ENCODE peak calls at places on chromosomes 6 and 20, in eight cellular contexts. M is ovary, S is esophagus muscularis mucosa, U is suprapubic skin, N is sigmoid colon, A is SK-N-SH, X is H1, L is transverse colon. Z is an unnamed sample.

GRCh38 chr6:40819182-40819834 is 219.7 kb downstream of the UNC5CL start:
- DNase-seq in N (no peak), M (no peak), S (no peak), U (no peak), X (no peak), A (no peak), L (no peak), Z (no peak)

GRCh38 chr6:37125779-37126553 is 44.0 kb upstream of the PIM1 start:
- DNase-seq in A (no peak), L (no peak), N (no peak), X (peak), U (no peak), S (no peak), M (no peak), Z (peak)

GRCh38 chr6:3009930-3010329 is 10.2 kb downstream of the NQO2 start:
- DNase-seq in M (no peak), A (no peak), S (no peak), U (no peak), N (no peak), X (no peak), L (no peak), Z (no peak)

GRCh38 chr20:43895235-43895634 is 19.4 kb upstream of the TOX2 start:
- DNase-seq in L (no peak), S (no peak), N (no peak), U (no peak), X (no peak), A (no peak), M (no peak), Z (no peak)

GRCh38 chr6:97305676-97306075 is 22.7 kb upstream of the MMS22L start:
- DNase-seq in X (no peak), L (no peak), M (no peak), N (no peak), A (peak), U (no peak), S (no peak), Z (no peak)

GRCh38 chr20:48773837-48774418 is 53.9 kb downstream of the PREX1 start:
- DNase-seq in N (no peak), X (no peak), U (no peak), M (no peak), A (no peak), L (peak), S (no peak), Z (no peak)

GRCh38 chr6:130070747-130071146 is 52.4 kb downstream of the L3MBTL3 start:
- DNase-seq in X (no peak), U (no peak), S (no peak), L (no peak), M (no peak), A (peak), N (no peak), Z (no peak)

GRCh38 chr6:11912420-11912819 is 99.7 kb upstream of the HIVEP1 start:
- DNase-seq in S (no peak), N (no peak), L (no peak), U (no peak), X (no peak), A (no peak), M (no peak), Z (no peak)

GRCh38 chr20:62205618-62206387 is 14.3 kb downstream of the HRH3 start:
- DNase-seq in A (no peak), L (no peak), N (no peak), S (no peak), X (no peak), M (no peak), U (no peak), Z (no peak)

GRCh38 chr20:59177266-59178250 is 13.9 kb downstream of the ZNF831 start:
- DNase-seq in M (no peak), U (no peak), N (no peak), A (no peak), X (no peak), S (no peak), L (no peak), Z (no peak)
- TF ChIP-seq EP300 in M (no peak), U (no peak), N (no peak), A (no peak), X (no peak), S (no peak), L (no peak), Z (no peak)

GRCh38 chr20:4371623-4372246 is 350.0 kb upstream of the PRND start:
- DNase-seq in U (no peak), M (no peak), X (no peak), A (no peak), S (no peak), N (no peak), L (no peak), Z (no peak)

GRCh38 chr20:4370856-4371255 is 350.9 kb upstream of the PRND start:
- DNase-seq in N (no peak), L (no peak), U (no peak), X (no peak), M (no peak), A (no peak), S (no peak), Z (no peak)

GRCh38 chr20:4369119-4369797 is 352.5 kb upstream of the PRND start:
- DNase-seq in L (no peak), X (no peak), S (no peak), U (no peak), M (no peak), N (no peak), A (no peak), Z (no peak)

GRCh38 chr20:4366076-4366475 is 350.7 kb upstream of the RNF24 start:
- DNase-seq in L (no peak), N (no peak), A (no peak), U (no peak), M (no peak), X (no peak), S (no peak), Z (no peak)

DNA sequence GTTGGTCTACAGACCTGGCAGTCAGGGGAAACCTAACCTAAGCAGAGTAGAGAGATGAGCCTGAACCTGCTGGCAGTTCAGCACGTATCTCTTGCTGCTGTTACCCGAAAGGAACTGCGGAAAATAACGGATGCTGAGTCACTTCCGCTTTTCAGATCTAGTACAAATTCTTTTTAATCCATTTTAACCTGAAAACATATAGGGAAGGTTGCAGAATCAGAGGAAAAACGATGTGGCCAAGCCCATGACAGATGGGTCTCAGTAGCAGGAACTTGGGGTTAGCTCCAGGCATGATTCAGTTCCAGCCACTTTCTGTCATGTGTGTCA is 351.9 kb upstream of the PRND start:
- DNase-seq in U (no peak), S (no peak), N (no peak), A (no peak), X (no peak), L (no peak), M (no peak), Z (no peak)
- TF ChIP-seq EP300 in U (no peak), S (no peak), N (no peak), A (no peak), X (no peak), L (no peak), M (no peak), Z (no peak)

GRCh38 chr6:54301770-54302169 is 6.5 kb upstream of the TINAG start:
- DNase-seq in U (no peak), L (no peak), S (no peak), M (no peak), A (no peak), N (no peak), X (no peak), Z (no peak)

GRCh38 chr6:54310377-54311152 is 2.3 kb downstream of the TINAG start:
- DNase-seq in M (no peak), S (no peak), X (no peak), N (no peak), L (no peak), U (no peak), A (no peak), Z (no peak)

GRCh38 chr6:54308240-54308639 is at the start of gene TINAG:
- DNase-seq in S (no peak), N (no peak), U (no peak), X (no peak), L (no peak), M (no peak), A (no peak), Z (no peak)

GRCh38 chr6:54308677-54309315 is 555 bp downstream of the TINAG start:
- DNase-seq in S (no peak), U (no peak), X (no peak), L (no peak), N (no peak), M (no peak), A (no peak), Z (no peak)

DNA sequence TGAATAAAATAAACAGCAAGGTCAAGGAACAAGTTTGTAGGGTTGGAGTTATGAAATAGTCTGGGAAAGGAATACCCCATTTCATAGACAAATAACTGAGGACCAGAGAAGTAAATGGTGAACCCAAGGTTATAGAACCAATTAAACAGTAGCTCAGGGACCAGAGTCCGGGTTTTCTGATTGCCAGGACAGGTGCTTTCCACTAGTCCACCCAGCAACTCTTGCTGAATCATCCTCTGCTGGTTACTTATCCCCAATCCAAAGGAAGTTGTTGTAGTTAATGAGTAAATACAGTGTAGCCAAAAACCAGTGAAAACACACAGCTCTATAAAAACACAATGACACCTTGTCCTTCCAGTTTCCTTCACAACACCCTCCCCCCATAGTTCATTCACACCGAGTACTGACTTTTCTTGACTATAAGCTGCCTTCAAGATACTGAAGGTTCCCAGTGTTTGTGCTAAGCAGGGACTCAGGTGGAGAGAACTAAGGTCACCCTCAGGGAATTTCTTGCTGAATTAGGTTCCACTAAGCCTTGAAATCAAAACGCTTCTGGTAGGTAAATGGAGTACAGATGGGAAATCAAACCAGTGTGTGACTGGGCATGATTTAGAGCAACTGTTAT is 717 bp upstream of the TINAG start:
- DNase-seq in L (peak), N (no peak), A (no peak), U (no peak), M (no peak), S (no peak), X (no peak), Z (peak)
- TF ChIP-seq EP300 in L (no peak), N (no peak), A (no peak), U (no peak), M (no peak), S (no peak), X (no peak), Z (no peak)

GRCh38 chr20:38043512-38044300 is 10.2 kb downstream of the RPRD1B start:
- DNase-seq in M (no peak), S (no peak), N (no peak), L (no peak), X (no peak), U (no peak), A (no peak), Z (peak)
- TF ChIP-seq EP300 in M (no peak), S (no peak), N (no peak), L (no peak), X (no peak), U (no peak), A (no peak), Z (no peak)

GRCh38 chr6:5541751-5542432 is 280.6 kb downstream of the FARS2 start:
- DNase-seq in N (no peak), A (no peak), L (no peak), X (peak), M (no peak), S (no peak), U (no peak), Z (peak)
- TF ChIP-seq EP300 in N (no peak), A (no peak), L (no peak), X (no peak), M (no peak), S (no peak), U (no peak), Z (no peak)

GRCh38 chr6:14997507-14997906 is 248.4 kb upstream of the JARID2 start:
- DNase-seq in L (no peak), U (no peak), S (no peak), A (no peak), M (no peak), N (peak), X (no peak), Z (no peak)

GRCh38 chr6:15001511-15001910 is 244.4 kb upstream of the JARID2 start:
- DNase-seq in M (no peak), S (no peak), A (no peak), N (no peak), X (no peak), U (no peak), L (no peak), Z (no peak)

GRCh38 chr6:14996892-14997291 is 249.0 kb upstream of the JARID2 start:
- DNase-seq in M (no peak), U (no peak), N (peak), S (no peak), L (no peak), X (no peak), A (no peak), Z (no peak)

GRCh38 chr6:14995966-14996602 is 249.8 kb upstream of the JARID2 start:
- DNase-seq in S (no peak), X (no peak), N (peak), A (no peak), U (no peak), M (no peak), L (no peak), Z (no peak)

DNA sequence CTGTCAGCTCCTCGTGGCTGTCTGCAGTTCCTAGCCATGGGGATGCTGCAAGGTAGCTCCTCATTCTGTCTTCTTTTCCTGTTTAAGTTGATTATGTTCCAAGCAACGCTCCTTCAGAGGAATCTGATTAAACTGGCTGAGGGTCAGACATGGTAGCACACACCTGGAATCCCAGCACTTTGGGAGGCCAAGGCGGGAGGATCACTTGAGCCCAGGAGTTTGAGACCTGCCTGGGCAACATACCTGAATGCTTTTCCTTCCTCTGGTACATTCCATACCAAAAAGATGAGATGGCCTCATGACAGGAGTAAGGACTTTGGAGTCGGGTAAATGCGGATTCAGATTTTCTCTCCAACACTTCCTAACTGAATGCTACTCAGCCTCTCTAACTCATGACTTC is 246.8 kb upstream of the JARID2 start:
- DNase-seq in A (no peak), U (no peak), L (no peak), X (no peak), S (no peak), N (no peak), M (no peak), Z (no peak)
- TF ChIP-seq EP300 in A (no peak), U (no peak), L (no peak), X (no peak), S (no peak), N (no peak), M (no peak), Z (no peak)

DNA sequence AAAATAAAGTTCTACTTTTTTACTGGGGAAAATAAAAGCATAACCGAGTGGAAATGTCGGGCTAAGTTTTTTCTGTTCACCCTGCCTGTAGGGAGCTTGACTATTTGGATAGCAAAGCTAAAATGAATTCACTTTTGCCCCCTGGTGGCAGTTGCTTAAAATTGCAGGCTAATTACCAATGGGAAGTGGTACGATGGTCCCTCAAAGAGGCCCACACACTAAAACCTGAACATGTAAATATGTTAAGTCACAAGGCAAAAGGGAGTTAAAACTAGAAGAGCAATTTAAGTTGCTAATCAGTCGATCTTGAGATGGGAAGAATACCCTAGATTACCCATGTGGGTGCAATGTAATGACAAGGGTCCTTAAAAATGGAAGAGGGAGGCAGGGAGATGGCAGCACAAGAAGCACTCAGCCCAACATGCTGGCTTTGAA is 916 bp upstream of the SUN5 start:
- DNase-seq in N (no peak), U (no peak), M (no peak), L (no peak), A (no peak), S (no peak), X (no peak), Z (no peak)
- TF ChIP-seq EP300 in N (no peak), U (no peak), M (no peak), L (no peak), A (no peak), S (no peak), X (no peak), Z (no peak)

DNA sequence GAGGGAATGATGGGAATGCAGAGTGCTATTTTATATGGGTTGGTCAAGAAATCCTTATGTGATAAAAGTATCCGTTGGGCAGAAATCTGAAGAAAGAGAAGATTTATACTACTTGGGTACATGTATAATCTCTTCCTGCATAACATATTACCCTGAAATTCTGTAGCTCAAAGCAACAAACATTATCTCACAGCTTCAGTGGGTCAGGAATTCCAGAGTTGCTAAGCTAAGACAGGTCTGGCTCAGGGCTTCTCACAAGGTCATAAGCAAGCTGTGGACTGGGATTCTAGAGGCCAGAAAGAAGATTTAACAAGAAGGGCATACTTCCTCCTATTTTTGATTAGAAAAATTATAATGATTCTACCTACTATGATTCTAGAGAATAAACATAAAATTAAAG is 172.5 kb upstream of the THEMIS start:
- DNase-seq in U (no peak), S (no peak), N (no peak), L (no peak), A (no peak), X (no peak), M (no peak), Z (no peak)
- TF ChIP-seq EP300 in U (no peak), S (no peak), N (no peak), L (no peak), A (no peak), X (no peak), M (no peak), Z (no peak)

GRCh38 chr6:30883743-30884520 is at the start of gene DDR1:
- DNase-seq in X (no peak), N (peak), U (peak), A (peak), L (peak), S (no peak), M (peak), Z (peak)

GRCh38 chr6:30881987-30882763 is 2.1 kb upstream of the DDR1 start:
- DNase-seq in U (no peak), L (no peak), M (peak), A (peak), X (no peak), S (no peak), N (no peak), Z (no peak)

GRCh38 chr6:30881392-30881986 is 2.8 kb upstream of the DDR1 start:
- DNase-seq in L (no peak), A (no peak), N (no peak), S (no peak), U (no peak), X (no peak), M (no peak), Z (no peak)

GRCh38 chr6:30883476-30883742 is 910 bp upstream of the DDR1 start:
- DNase-seq in U (no peak), S (no peak), M (no peak), A (no peak), L (no peak), N (no peak), X (no peak), Z (no peak)

GRCh38 chr6:30882764-30883475 is 1.4 kb upstream of the DDR1 start:
- DNase-seq in M (peak), N (no peak), S (no peak), A (peak), U (no peak), X (no peak), L (peak), Z (peak)
- TF ChIP-seq EP300 in M (no peak), N (no peak), S (no peak), A (no peak), U (no peak), X (no peak), L (no peak), Z (no peak)